ENCODE peak calls at places on chromosome 20, in six cellular contexts. Y is DND-41, N is neuronal stem cell, Z is OCI-LY7, R is keratinocyte, T is astrocyte. U is an unnamed sample. For H3K4me1, the result is how much of the 10 kb centered on the place peaks cover.

GRCh38 chr20:6623989-6624388 is 143.5 kb upstream of the BMP2 start:
- DNase-seq in Y (no peak), N (peak), Z (no peak), R (no peak), T (no peak), U (peak)

GRCh38 chr20:54995021-54995420 is 519.6 kb downstream of the DOK5 start:
- DNase-seq in Y (no peak), N (peak), Z (no peak), R (no peak), T (peak), U (no peak)

GRCh38 chr20:47282864-47283263 is 73.6 kb downstream of the ZMYND8 start:
- DNase-seq in Y (no peak), N (no peak), Z (no peak), R (no peak), T (no peak), U (no peak)

GRCh38 chr20:22303523-22303922 is 280.8 kb downstream of the FOXA2 start:
- DNase-seq in Y (no peak), N (no peak), Z (no peak), R (no peak), T (no peak), U (no peak)

GRCh38 chr20:438581-439469 is 23.5 kb downstream of the TBC1D20 start:
- DNase-seq in Y (peak), N (no peak), Z (peak), R (no peak), T (no peak), U (peak)

GRCh38 chr20:54221996-54222890 is 14.4 kb downstream of the PFDN4 start:
- DNase-seq in Y (no peak), N (no peak), Z (no peak), R (no peak), T (no peak), U (no peak)

GRCh38 chr20:63744574-63745423 is 5.2 kb downstream of the SLC2A4RG start:
- DNase-seq in Y (no peak), N (no peak), Z (no peak), R (no peak), T (no peak), U (no peak)

GRCh38 chr20:2524435-2525272 is 11.7 kb upstream of the TMC2 start:
- DNase-seq in Y (peak), N (peak), Z (peak), R (no peak), T (peak), U (peak)

GRCh38 chr20:34543457-34544056 is 15.0 kb upstream of the MAP1LC3A start:
- DNase-seq in Y (no peak), N (no peak), Z (no peak), R (no peak), T (no peak), U (no peak)

DNA sequence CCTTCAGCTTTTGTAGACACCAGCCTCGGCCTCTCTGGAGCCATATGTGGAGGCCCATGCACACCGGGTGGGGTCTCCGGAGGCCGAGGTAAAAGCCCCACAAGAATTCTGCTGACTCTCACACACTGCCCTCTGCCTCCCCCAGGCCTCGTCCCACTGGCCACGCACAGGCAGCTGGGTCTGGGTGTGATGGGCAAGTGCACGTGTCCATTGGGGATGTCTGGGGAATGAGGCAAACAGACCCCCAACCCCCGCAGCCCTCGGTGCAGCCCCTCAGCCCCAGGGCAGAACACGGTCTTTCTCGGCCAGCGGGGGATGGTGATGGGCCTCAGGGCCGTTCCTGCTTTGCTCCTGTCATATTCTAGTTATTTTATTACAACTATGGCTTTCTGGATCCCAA is 44.0 kb upstream of the GATA5 start:
- DNase-seq in Y (no peak), N (no peak), Z (no peak), R (no peak), T (no peak), U (no peak)
- H3K4me1 ChIP-seq in Y (under half), N (under half), Z (under half), R (under half), T (under half), U (under half)

GRCh38 chr20:49460916-49461315 is 21.6 kb downstream of the KCNB1 start:
- DNase-seq in Y (no peak), N (no peak), Z (no peak), R (no peak), T (peak), U (no peak)
- H2AFZ ChIP-seq in Y (no peak), N (no peak), Z (no peak), R (no peak), T (no peak), U (no peak)

GRCh38 chr20:36855241-36855657 is 20.7 kb upstream of the TLDC2 start:
- DNase-seq in Y (no peak), N (no peak), Z (no peak), R (no peak), T (no peak), U (no peak)
- H3K4me1 ChIP-seq in Y (under half), N (under half), Z (under half), R (half or more), T (under half), U (under half)

DNA sequence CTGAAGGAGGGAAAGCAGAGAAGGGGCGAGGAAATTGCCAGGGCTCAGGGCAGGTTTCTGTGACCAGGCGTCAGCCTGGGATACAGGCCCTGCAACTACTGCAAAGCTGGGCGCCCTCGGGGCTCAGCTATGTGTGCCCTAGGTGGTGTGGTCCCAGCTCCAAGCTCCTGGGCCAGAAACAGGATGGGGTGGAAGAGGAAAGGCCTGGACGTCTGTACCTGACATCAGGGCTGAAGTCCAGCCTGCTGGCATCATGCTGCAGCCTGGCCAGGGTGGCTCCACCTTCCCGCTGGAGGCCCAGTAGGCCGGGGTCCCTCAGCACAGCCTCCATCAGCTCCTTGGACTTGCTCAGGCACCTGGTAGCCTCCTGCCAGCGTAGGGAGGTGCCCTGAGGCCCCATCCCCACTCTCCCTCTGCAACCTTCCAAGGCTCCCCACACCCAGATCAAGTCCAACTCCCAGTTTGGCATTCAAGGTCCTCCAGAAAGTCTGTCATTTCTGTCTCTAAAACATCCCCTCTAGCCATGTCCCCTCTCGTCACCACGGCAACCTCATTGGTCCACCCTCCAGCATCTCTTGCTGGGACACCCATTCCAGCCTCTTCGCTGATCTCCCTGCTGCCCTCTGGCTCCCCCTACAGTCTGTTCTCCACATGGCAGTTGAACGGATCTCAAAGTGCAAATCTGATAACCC is 38.2 kb downstream of the KIAA1755 start:
- DNase-seq in Y (peak), N (peak), Z (peak), R (no peak), T (no peak), U (peak)
- H2AFZ ChIP-seq in Y (no peak), N (no peak), Z (no peak), R (no peak), T (no peak), U (no peak)

GRCh38 chr20:48770700-48771099 is 57.1 kb downstream of the PREX1 start:
- DNase-seq in Y (no peak), N (no peak), Z (no peak), R (no peak), T (no peak), U (no peak)
- H3K4me1 ChIP-seq in Y (under half), N (under half), Z (under half), R (under half), T (under half), U (under half)

DNA sequence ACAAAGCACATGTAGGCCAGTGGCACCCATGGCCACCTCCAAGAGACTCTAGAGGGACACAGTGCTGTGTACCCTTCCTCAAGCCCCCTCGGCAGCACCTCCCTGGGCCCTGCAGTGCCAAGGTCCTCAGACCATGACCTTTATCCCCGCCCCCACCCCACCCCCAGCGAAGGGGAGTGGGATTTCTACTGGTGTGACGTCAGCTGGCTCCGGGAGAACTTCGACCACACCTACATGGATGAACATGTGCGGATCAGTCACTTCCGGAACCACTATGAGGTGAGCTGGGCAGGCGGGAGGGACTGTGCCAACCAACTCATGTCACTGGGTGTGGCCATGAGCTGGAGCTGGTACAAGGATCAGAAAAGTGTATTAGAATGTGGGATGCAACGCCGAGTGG is 38.0 kb downstream of the TTLL9 start:
- DNase-seq in Y (no peak), N (no peak), Z (no peak), R (peak), T (no peak), U (no peak)
- H2AFZ ChIP-seq in Y (no peak), N (no peak), Z (no peak), R (no peak), T (no peak), U (no peak)

GRCh38 chr20:24610341-24611115 is 141.1 kb downstream of the SYNDIG1 start:
- DNase-seq in Y (no peak), N (no peak), Z (no peak), R (peak), T (peak), U (no peak)
- H3K4me1 ChIP-seq in Y (under half), N (under half), Z (under half), R (under half), T (under half), U (under half)

GRCh38 chr20:39112196-39112743 is 150.1 kb downstream of the DHX35 start:
- DNase-seq in Y (peak), N (peak), Z (peak), R (no peak), T (peak), U (peak)
- H2AFZ ChIP-seq in Y (peak), N (peak), Z (no peak), R (no peak), T (no peak), U (peak)